ENCODE peak calls at places on chromosome 11, in four cellular contexts. D is pancreas, O is MM.1S, U is cardiac muscle cell. W is an unnamed sample. For H3K4me1, the result is how much of the 10 kb centered on the place peaks cover.

GRCh38 chr11:94151903-94152677 is 23.4 kb downstream of the PANX1 start:
- DNase-seq in D (no peak), U (no peak), O (no peak), W (peak)

GRCh38 chr11:1330473-1330872 is 21.0 kb upstream of the TOLLIP start:
- DNase-seq in O (no peak), U (no peak), D (no peak), W (no peak)

GRCh38 chr11:47607380-47607779 is 13.2 kb upstream of the C1QTNF4 start:
- DNase-seq in O (no peak), D (no peak), U (peak), W (no peak)

GRCh38 chr11:27842290-27842689 is 142.0 kb upstream of the BDNF start:
- DNase-seq in U (no peak), O (no peak), D (no peak), W (no peak)

GRCh38 chr11:43954241-43954640 is 11.8 kb downstream of the C11orf96 start:
- DNase-seq in O (no peak), D (no peak), U (no peak), W (no peak)

GRCh38 chr11:44726278-44727113 is at the start of gene TSPAN18:
- DNase-seq in U (peak), O (peak), D (no peak), W (no peak)

GRCh38 chr11:19670030-19670761 is 42.4 kb upstream of the NAV2 start:
- DNase-seq in U (no peak), O (no peak), D (no peak), W (no peak)

GRCh38 chr11:17845431-17845881 is 110.9 kb downstream of the KCNC1 start:
- DNase-seq in O (no peak), D (no peak), U (no peak), W (no peak)

GRCh38 chr11:43779306-43779705 is 98.8 kb downstream of the HSD17B12 start:
- DNase-seq in O (no peak), D (no peak), U (no peak), W (no peak)

DNA sequence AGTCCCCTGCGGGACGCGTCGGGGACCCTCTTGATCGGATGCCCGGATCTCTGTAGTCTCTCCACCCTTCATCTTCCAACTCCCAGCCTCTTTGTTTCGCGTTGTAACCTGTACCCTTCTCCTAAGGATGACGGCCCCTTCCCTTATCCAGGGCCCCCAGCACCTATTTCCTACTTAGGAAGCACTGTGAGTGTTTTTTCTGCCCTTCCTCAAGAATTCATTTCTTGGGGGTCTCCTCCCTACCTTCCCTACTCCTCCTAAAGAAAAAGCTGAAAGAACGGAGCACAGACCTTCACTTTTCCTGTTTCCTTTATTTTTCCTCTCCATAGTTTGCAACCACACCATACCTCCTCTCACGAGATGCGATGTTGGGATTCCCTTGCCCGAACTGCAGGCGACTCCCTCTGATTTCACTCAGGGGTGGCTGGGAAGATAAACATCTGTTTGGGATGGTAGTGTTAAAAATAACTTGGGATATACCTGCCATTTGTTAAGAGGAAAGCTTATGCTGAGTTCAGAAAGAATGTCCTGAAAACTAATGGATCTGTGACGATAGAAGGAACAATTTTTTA is 593 bp downstream of the FAM118B start:
- DNase-seq in U (peak), D (no peak), O (no peak), W (no peak)
- H3K4me3 ChIP-seq in U (peak), D (peak), O (peak), W (peak)

GRCh38 chr11:65789230-65790103 is 2.6 kb downstream of the OVOL1 start:
- DNase-seq in O (no peak), U (no peak), D (no peak), W (no peak)

GRCh38 chr11:65786786-65787636 is at the start of gene OVOL1:
- DNase-seq in U (no peak), D (peak), O (no peak), W (no peak)

GRCh38 chr11:65786008-65786785 is 666 bp upstream of the OVOL1 start:
- DNase-seq in D (no peak), U (no peak), O (no peak), W (no peak)

GRCh38 chr11:65788801-65789200 is 1.9 kb downstream of the OVOL1 start:
- DNase-seq in D (no peak), O (no peak), U (no peak), W (no peak)

GRCh38 chr11:65787649-65788622 is 1.1 kb downstream of the OVOL1 start:
- DNase-seq in D (no peak), O (no peak), U (peak), W (no peak)
- H3K27ac ChIP-seq in D (no peak), O (no peak), U (no peak), W (no peak)

DNA sequence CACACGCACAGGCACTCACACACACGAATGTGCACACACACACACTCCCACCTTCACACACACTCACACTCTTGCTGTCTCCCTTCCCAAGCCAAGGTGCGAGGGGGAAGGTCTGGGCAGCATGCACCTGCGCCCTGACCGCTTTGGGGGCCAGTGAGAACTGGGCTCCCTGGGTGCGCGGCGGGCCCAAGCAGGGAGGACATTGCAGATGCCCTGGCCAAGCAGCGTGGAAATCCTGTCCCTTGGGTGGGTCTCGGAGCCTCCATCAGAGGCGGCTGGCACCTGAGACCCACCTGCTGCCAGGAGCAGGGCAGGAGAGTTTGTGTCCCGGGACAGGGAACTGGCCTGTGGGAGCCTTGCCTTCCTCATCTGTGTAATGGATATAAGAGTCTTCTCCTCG is 3.3 kb downstream of the CD81 start:
- DNase-seq in O (no peak), D (no peak), U (no peak), W (peak)
- H3K4me1 ChIP-seq in O (under half), D (under half), U (under half), W (half or more)

GRCh38 chr11:62855571-62856332 is 16.4 kb upstream of the WDR74 start:
- DNase-seq in D (peak), U (peak), O (peak), W (peak)

GRCh38 chr11:62854825-62855570 is 15.6 kb upstream of the WDR74 start:
- DNase-seq in O (peak), U (no peak), D (no peak), W (no peak)

GRCh38 chr11:62858201-62858600 is 18.8 kb upstream of the WDR74 start:
- DNase-seq in U (no peak), O (no peak), D (no peak), W (no peak)

GRCh38 chr11:62856333-62856910 is 17.0 kb upstream of the WDR74 start:
- DNase-seq in U (no peak), O (no peak), D (no peak), W (no peak)

DNA sequence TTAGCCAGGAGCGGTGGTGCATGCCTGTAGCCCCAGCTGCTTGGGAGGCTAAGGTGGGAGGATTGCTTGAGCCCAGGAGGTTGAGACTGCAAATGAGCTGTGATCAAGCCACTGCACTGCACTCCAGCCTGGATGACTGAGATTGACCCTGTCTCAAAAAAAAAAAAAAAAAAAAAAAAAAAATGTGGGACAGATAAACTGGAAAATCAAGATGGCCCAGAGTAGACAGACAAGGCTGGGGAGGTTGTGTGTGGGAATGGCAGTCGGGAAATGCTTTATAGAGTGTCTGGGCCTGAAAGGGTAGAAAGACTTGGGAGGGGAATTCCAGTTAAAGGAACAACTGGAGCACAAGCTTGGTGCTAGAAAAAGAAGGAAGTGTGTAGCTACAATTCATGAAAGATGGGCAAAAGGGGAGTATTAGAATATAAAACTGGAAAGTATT is 18.2 kb upstream of the WDR74 start:
- DNase-seq in D (no peak), O (no peak), U (no peak), W (no peak)
- H3K4me3 ChIP-seq in D (peak), O (peak), U (no peak), W (no peak)

GRCh38 chr11:84398017-84398626 is 1112.0 kb upstream of the CCDC90B start:
- DNase-seq in O (peak), D (no peak), U (peak), W (no peak)

GRCh38 chr11:84390441-84391078 is 1104.4 kb upstream of the CCDC90B start:
- DNase-seq in D (no peak), U (peak), O (no peak), W (no peak)

DNA sequence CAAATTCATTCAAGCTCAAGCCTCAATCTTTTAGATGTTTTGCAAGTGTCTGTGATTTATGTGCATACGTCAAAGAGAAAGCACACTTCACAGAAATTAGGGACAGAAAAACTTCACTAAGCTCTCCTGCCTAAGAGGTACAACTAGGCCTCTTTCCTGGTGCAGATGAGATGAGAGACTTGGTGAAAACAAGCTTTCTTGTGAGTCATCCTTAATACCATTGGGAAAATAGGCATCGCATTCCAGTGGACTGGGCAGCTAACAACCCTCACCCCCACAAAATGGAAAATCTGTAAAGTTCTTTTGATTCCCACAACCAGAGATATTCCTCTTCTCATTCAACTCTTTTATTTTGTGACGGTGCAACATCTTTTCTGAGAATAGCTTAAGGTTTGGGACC is 1110.4 kb upstream of the CCDC90B start:
- DNase-seq in U (no peak), D (no peak), O (no peak), W (no peak)
- H3K27ac ChIP-seq in U (no peak), D (no peak), O (no peak), W (no peak)

GRCh38 chr11:130786987-130787688 is 129.1 kb downstream of the SNX19 start:
- DNase-seq in D (peak), U (no peak), O (no peak), W (no peak)

GRCh38 chr11:130783322-130783721 is 133.0 kb downstream of the SNX19 start:
- DNase-seq in O (no peak), D (no peak), U (no peak), W (no peak)

GRCh38 chr11:130782361-130783221 is 133.7 kb downstream of the SNX19 start:
- DNase-seq in D (no peak), U (no peak), O (no peak), W (no peak)

GRCh38 chr11:130786586-130786985 is 129.7 kb downstream of the SNX19 start:
- DNase-seq in D (no peak), O (no peak), U (peak), W (no peak)

GRCh38 chr11:130785376-130786110 is 130.7 kb downstream of the SNX19 start:
- DNase-seq in O (no peak), D (no peak), U (no peak), W (no peak)
- H3K4me1 ChIP-seq in O (under half), D (under half), U (under half), W (under half)

GRCh38 chr11:111978028-111978771 is 41.1 kb downstream of the DIXDC1 start:
- DNase-seq in D (no peak), U (peak), O (no peak), W (no peak)
- H3K4me3 ChIP-seq in D (peak), U (peak), O (no peak), W (peak)

DNA sequence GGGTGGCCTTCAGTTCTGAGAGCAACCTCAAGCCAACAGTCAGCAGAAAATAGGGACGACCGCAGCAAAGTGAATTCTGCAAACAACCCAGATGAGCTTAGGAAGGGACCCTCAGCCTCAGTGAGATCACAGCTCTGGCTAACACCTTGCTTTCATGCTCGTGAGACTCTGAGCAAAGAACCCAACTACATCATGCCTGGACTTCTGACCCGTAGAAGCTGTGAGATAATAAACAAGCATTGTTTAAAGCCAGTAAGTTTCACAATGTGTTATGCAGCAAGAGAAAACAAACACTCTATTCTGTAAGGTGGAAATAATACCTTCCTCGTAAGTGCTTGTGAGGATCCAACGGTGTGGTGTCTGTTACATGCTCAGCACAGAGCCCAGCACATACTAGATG is 433.5 kb downstream of the BUD13 start:
- DNase-seq in U (no peak), O (no peak), D (no peak), W (no peak)
- H3K27ac ChIP-seq in U (no peak), O (no peak), D (no peak), W (peak)

GRCh38 chr11:73528013-73528412 is 69.9 kb downstream of the FAM168A start:
- DNase-seq in O (no peak), U (no peak), D (no peak), W (no peak)

GRCh38 chr11:73530109-73530508 is 67.8 kb downstream of the FAM168A start:
- DNase-seq in U (peak), O (no peak), D (no peak), W (no peak)

GRCh38 chr11:73528420-73528819 is 69.5 kb downstream of the FAM168A start:
- DNase-seq in U (no peak), O (no peak), D (no peak), W (no peak)

GRCh38 chr11:73531386-73531785 is 66.5 kb downstream of the FAM168A start:
- DNase-seq in O (no peak), U (no peak), D (no peak), W (no peak)

GRCh38 chr11:73528877-73529530 is 68.9 kb downstream of the FAM168A start:
- DNase-seq in D (peak), U (no peak), O (no peak), W (no peak)
- H3K4me1 ChIP-seq in D (under half), U (under half), O (under half), W (under half)

GRCh38 chr11:118621898-118622375 is 14.5 kb downstream of the PHLDB1 start:
- DNase-seq in D (no peak), O (no peak), U (no peak), W (no peak)

GRCh38 chr11:118621071-118621815 is 13.8 kb downstream of the PHLDB1 start:
- DNase-seq in D (peak), U (peak), O (no peak), W (peak)

GRCh38 chr11:118618991-118619375 is 11.6 kb downstream of the PHLDB1 start:
- DNase-seq in O (no peak), D (no peak), U (no peak), W (no peak)

GRCh38 chr11:118619444-118620205 is 12.2 kb downstream of the PHLDB1 start:
- DNase-seq in D (no peak), U (no peak), O (no peak), W (no peak)

GRCh38 chr11:118620529-118621070 is 13.2 kb downstream of the PHLDB1 start:
- DNase-seq in D (no peak), U (no peak), O (no peak), W (no peak)
- H3K4me3 ChIP-seq in D (no peak), U (peak), O (no peak), W (no peak)

W was measured in right lobe of liver.